ENCODE peak calls at places on chromosomes 2 and 18, in seven cellular contexts. N is Peyer's patch, Q is PC-3, E is mesenchymal stem cell, S is GM23248, B is psoas muscle, W is iPS DF 6.9. F is an unnamed sample.
A peak's percentile ranks its signal among the peaks of the same experiment; 100 is the strongest.

GRCh38 chr2:190882327-190882766 is 1.7 kb downstream of the GLS start:
- DNase-seq in Q (no peak), S (no peak), B (no peak), W (no peak), N (no peak), E (no peak), F (no peak)

GRCh38 chr2:230348792-230349191 is 21.8 kb downstream of the SP140L start:
- DNase-seq in W (no peak), Q (no peak), N (no peak), B (no peak), E (no peak), S (no peak), F (no peak)

GRCh38 chr2:222594679-222595078 is 61.2 kb downstream of the FARSB start:
- DNase-seq in E (peak; percentile 67), B (no peak), W (no peak), N (peak; percentile 67), S (peak; percentile 79), Q (peak; percentile 55), F (peak; percentile 86)

GRCh38 chr2:230956827-230957755 is 32.0 kb upstream of the GPR55 start:
- DNase-seq in S (peak; percentile 78), W (no peak), N (peak; percentile 67), Q (peak; percentile 69), B (peak; percentile 38), E (peak; percentile 74), F (peak; percentile 49)

GRCh38 chr2:30608643-30609042 is 161.6 kb downstream of the LCLAT1 start:
- DNase-seq in B (no peak), N (no peak), W (no peak), Q (peak; percentile 29), E (no peak), S (peak; percentile 10), F (no peak)

GRCh38 chr2:203835420-203835819 is 32.2 kb upstream of the CTLA4 start:
- DNase-seq in S (no peak), B (no peak), E (no peak), W (no peak), Q (no peak), N (no peak), F (no peak)

GRCh38 chr2:172101008-172101706 is 1.5 kb downstream of the DLX2 start:
- DNase-seq in N (no peak), Q (no peak), W (no peak), B (no peak), S (peak; percentile 70), E (no peak), F (no peak)

GRCh38 chr18:66548747-66549146 is 55.1 kb downstream of the CDH19 start:
- DNase-seq in Q (peak; percentile 33), B (no peak), S (no peak), N (no peak), E (no peak), W (no peak), F (no peak)

GRCh38 chr2:186276909-186277308 is 209.2 kb upstream of the ZC3H15 start:
- DNase-seq in Q (no peak), W (no peak), B (no peak), S (no peak), E (no peak), N (no peak), F (no peak)

GRCh38 chr2:180505203-180505602 is 475.2 kb upstream of the UBE2E3 start:
- DNase-seq in E (peak; percentile 15), N (no peak), Q (peak; percentile 66), S (peak; percentile 58), B (no peak), W (no peak), F (no peak)

GRCh38 chr18:74252032-74252380 is 39.8 kb downstream of the CYB5A start:
- DNase-seq in B (no peak), E (peak; percentile 76), S (peak; percentile 68), W (no peak), Q (peak; percentile 24), N (no peak), F (peak; percentile 54)

GRCh38 chr18:48886520-48887293 is 64.1 kb downstream of the SMAD7 start:
- DNase-seq in E (no peak), W (no peak), Q (no peak), N (no peak), S (no peak), B (no peak), F (no peak)

GRCh38 chr2:136143603-136144451 is 25.9 kb upstream of the CXCR4 start:
- DNase-seq in S (no peak), N (no peak), B (no peak), Q (no peak), W (no peak), E (no peak), F (no peak)

GRCh38 chr2:54636425-54637139 is 86.9 kb upstream of the EML6 start:
- DNase-seq in Q (no peak), N (no peak), S (peak; percentile 7), B (no peak), W (no peak), E (no peak), F (no peak)

GRCh38 chr2:159942149-159942548 is 120.3 kb downstream of the PLA2R1 start:
- DNase-seq in B (no peak), N (no peak), E (peak; percentile 14), Q (no peak), S (no peak), W (no peak), F (no peak)

GRCh38 chr18:7576685-7577084 is 9.6 kb downstream of the PTPRM start:
- DNase-seq in B (no peak), E (peak; percentile 37), W (no peak), Q (peak; percentile 84), S (peak; percentile 74), N (no peak), F (no peak)

GRCh38 chr2:219562049-219563020 is 9.0 kb downstream of the OBSL1 start:
- DNase-seq in Q (no peak), B (no peak), W (no peak), E (no peak), N (no peak), S (no peak), F (no peak)

GRCh38 chr2:890791-891190 is 59.9 kb upstream of the SNTG2 start:
- DNase-seq in Q (no peak), B (no peak), N (no peak), E (no peak), S (peak; percentile 85), W (no peak), F (no peak)

GRCh38 chr2:112601754-112602153 is 17.3 kb downstream of the CHCHD5 start:
- DNase-seq in N (no peak), Q (no peak), W (no peak), E (no peak), S (no peak), B (no peak), F (no peak)

GRCh38 chr2:76478636-76479035 is 767.9 kb upstream of the GCFC2 start:
- DNase-seq in N (no peak), S (no peak), Q (no peak), E (no peak), W (no peak), B (no peak), F (no peak)

GRCh38 chr18:51135795-51136194 is 61.7 kb downstream of the MEX3C start:
- DNase-seq in Q (peak; percentile 3), B (no peak), N (no peak), W (no peak), E (no peak), S (no peak), F (no peak)

GRCh38 chr2:189164732-189165131 is 14.8 kb downstream of the COL5A2 start:
- DNase-seq in Q (peak; percentile 70), E (peak; percentile 49), N (no peak), S (peak; percentile 84), W (no peak), B (no peak), F (no peak)

GRCh38 chr2:236117861-236118269 is 50.3 kb downstream of the GBX2 start:
- DNase-seq in S (no peak), B (no peak), N (no peak), Q (no peak), W (no peak), E (no peak), F (no peak)

GRCh38 chr2:134272831-134273230 is 19.0 kb downstream of the MGAT5 start:
- DNase-seq in Q (no peak), E (no peak), B (no peak), S (no peak), N (no peak), W (no peak), F (no peak)
- H3K4me3 ChIP-seq in Q (no peak overlapping the region), E (no peak overlapping the region), B (no peak overlapping the region), S (no peak overlapping the region), N (no peak overlapping the region), W (no peak overlapping the region), F (no peak overlapping the region)

DNA sequence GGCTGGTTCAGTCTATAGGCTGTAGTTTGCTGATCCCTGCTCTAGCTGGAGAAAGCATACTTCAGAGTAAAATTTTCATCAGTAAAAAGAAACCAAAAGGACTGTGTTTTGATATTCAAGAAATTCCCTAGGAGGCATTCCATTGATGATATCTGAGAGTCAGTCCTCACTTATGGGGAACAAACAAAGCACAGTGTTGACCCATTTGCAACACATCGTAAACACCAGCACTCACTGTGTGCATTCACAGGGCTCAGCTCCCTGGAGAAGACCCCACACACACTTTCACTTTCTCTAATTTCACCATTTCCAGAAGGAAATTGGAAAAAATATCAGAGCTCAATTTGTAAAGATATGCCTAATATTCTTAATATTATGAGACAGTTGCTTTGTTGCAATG is 147.1 kb downstream of the PIEZO2 start:
- DNase-seq in W (no peak), B (no peak), N (no peak), Q (no peak), S (no peak), E (peak; percentile 55), F (no peak)
- H3K27ac ChIP-seq in W (no peak overlapping the region), B (no peak overlapping the region), N (no peak overlapping the region), Q (no peak overlapping the region), S (no peak overlapping the region), E (no peak overlapping the region), F (no peak overlapping the region)

GRCh38 chr2:6812857-6813530 is 52.7 kb downstream of the CMPK2 start:
- DNase-seq in B (no peak), W (no peak), S (no peak), Q (no peak), N (no peak), E (no peak), F (no peak)
- H3K4me3 ChIP-seq in B (no peak overlapping the region), W (no peak overlapping the region), S (no peak overlapping the region), Q (no peak overlapping the region), N (no peak overlapping the region), E (no peak overlapping the region), F (no peak overlapping the region)

GRCh38 chr2:156189584-156189983 is 142.9 kb downstream of the NR4A2 start:
- DNase-seq in E (no peak), B (no peak), Q (no peak), N (no peak), S (no peak), W (no peak), F (peak; percentile 3)

GRCh38 chr2:156189143-156189542 is 143.4 kb downstream of the NR4A2 start:
- DNase-seq in E (no peak), W (no peak), S (no peak), B (no peak), Q (no peak), N (no peak), F (peak; percentile 54)

GRCh38 chr2:156192468-156192867 is 140.1 kb downstream of the NR4A2 start:
- DNase-seq in S (peak; percentile 18), E (peak; percentile 3), N (no peak), W (no peak), B (no peak), Q (no peak), F (no peak)

GRCh38 chr2:156190532-156190931 is 142.0 kb downstream of the NR4A2 start:
- DNase-seq in N (no peak), S (no peak), B (no peak), E (no peak), W (no peak), Q (no peak), F (peak; percentile 83)

GRCh38 chr2:156191547-156191946 is 141.0 kb downstream of the NR4A2 start:
- DNase-seq in N (no peak), B (no peak), S (no peak), E (peak; percentile 19), W (no peak), Q (no peak), F (no peak)
- H3K27ac ChIP-seq in N (no peak overlapping the region), B (no peak overlapping the region), S (no peak overlapping the region), E (no peak overlapping the region), W (no peak overlapping the region), Q (no peak overlapping the region), F (no peak overlapping the region)

F was measured in small intestine.